ENCODE peak calls at places on chromosomes 4 and X, in five cellular contexts. One of them, this sample, is unnamed.

GRCh38 chrX:48938721-48939416 is 18.5 kb downstream of the OTUD5 start:
- DNase-seq in IMR-90: no peak
- DNase-seq in H9: no peak
- DNase-seq in mesendoderm: no peak
- DNase-seq in H1: no peak
- DNase-seq in this sample: no peak

GRCh38 chr4:8402640-8403039 is 37.9 kb downstream of the ACOX3 start:
- DNase-seq in IMR-90: no peak
- DNase-seq in H9: no peak
- DNase-seq in mesendoderm: no peak
- DNase-seq in H1: no peak
- DNase-seq in this sample: no peak

GRCh38 chrX:70001269-70001668 is 48.5 kb downstream of the AWAT2 start:
- DNase-seq in IMR-90: no peak
- DNase-seq in H9: no peak
- DNase-seq in mesendoderm: no peak
- DNase-seq in H1: no peak
- DNase-seq in this sample: no peak

GRCh38 chr4:146522862-146523205 is 1.1 kb upstream of the SLC10A7 start:
- DNase-seq in IMR-90: peak
- DNase-seq in H9: no peak
- DNase-seq in mesendoderm: peak
- DNase-seq in H1: no peak
- DNase-seq in this sample: no peak

GRCh38 chr4:36320130-36320902 is 38.9 kb downstream of the DTHD1 start:
- DNase-seq in IMR-90: no peak
- DNase-seq in H9: no peak
- DNase-seq in mesendoderm: no peak
- DNase-seq in H1: no peak
- DNase-seq in this sample: no peak

GRCh38 chr4:1379351-1379781 is 26.9 kb downstream of the NKX1-1 start:
- DNase-seq in IMR-90: no peak
- DNase-seq in H9: no peak
- DNase-seq in mesendoderm: no peak
- DNase-seq in H1: no peak
- DNase-seq in this sample: no peak

GRCh38 chr4:45063166-45063565 is 336.8 kb upstream of the GNPDA2 start:
- DNase-seq in IMR-90: no peak
- DNase-seq in H9: no peak
- DNase-seq in mesendoderm: peak
- DNase-seq in H1: no peak
- DNase-seq in this sample: no peak

GRCh38 chrX:29231800-29232199 is 644.6 kb downstream of the IL1RAPL1 start:
- DNase-seq in IMR-90: peak
- DNase-seq in H9: no peak
- DNase-seq in mesendoderm: peak
- DNase-seq in H1: no peak
- DNase-seq in this sample: no peak

GRCh38 chr4:150588341-150588740 is 6.4 kb downstream of the MAB21L2 start:
- DNase-seq in IMR-90: no peak
- DNase-seq in H9: no peak
- DNase-seq in mesendoderm: peak
- DNase-seq in H1: no peak
- DNase-seq in this sample: no peak

GRCh38 chr4:185143596-185143969 is 517 bp downstream of the SLC25A4 start:
- DNase-seq in IMR-90: peak
- DNase-seq in H9: no peak
- DNase-seq in mesendoderm: no peak
- DNase-seq in H1: no peak
- DNase-seq in this sample: no peak

GRCh38 chr4:164949448-164950118 is 27.9 kb downstream of the TRIM61 start:
- DNase-seq in IMR-90: no peak
- DNase-seq in H9: peak
- DNase-seq in mesendoderm: peak
- DNase-seq in H1: peak
- DNase-seq in this sample: no peak

GRCh38 chrX:17160971-17161370 is 214.0 kb upstream of the NHS start:
- DNase-seq in IMR-90: no peak
- DNase-seq in H9: no peak
- DNase-seq in mesendoderm: peak
- DNase-seq in H1: no peak
- DNase-seq in this sample: no peak

GRCh38 chr4:70705856-70706461 is 15.8 kb upstream of the RUFY3 start:
- DNase-seq in IMR-90: peak
- DNase-seq in H9: no peak
- DNase-seq in mesendoderm: no peak
- DNase-seq in H1: no peak
- DNase-seq in this sample: no peak

GRCh38 chr4:70703695-70704332 is 15.5 kb downstream of the UTP3 start:
- DNase-seq in IMR-90: peak
- DNase-seq in H9: no peak
- DNase-seq in mesendoderm: no peak
- DNase-seq in H1: no peak
- DNase-seq in this sample: peak

GRCh38 chr4:70704333-70705145 is 16.2 kb downstream of the UTP3 start:
- DNase-seq in IMR-90: peak
- DNase-seq in H9: peak
- DNase-seq in mesendoderm: peak
- DNase-seq in H1: peak
- DNase-seq in this sample: peak

GRCh38 chr4:70706516-70706915 is 15.2 kb upstream of the RUFY3 start:
- DNase-seq in IMR-90: peak
- DNase-seq in H9: no peak
- DNase-seq in mesendoderm: no peak
- DNase-seq in H1: no peak
- DNase-seq in this sample: no peak

GRCh38 chr4:70705146-70705855 is 16.5 kb upstream of the RUFY3 start:
- DNase-seq in IMR-90: peak
- DNase-seq in H9: peak
- DNase-seq in mesendoderm: peak
- DNase-seq in H1: peak
- DNase-seq in this sample: peak
- H3K18ac ChIP-seq in IMR-90: peak
- H3K18ac ChIP-seq in H9: peak
- H3K18ac ChIP-seq in mesendoderm: peak
- H3K18ac ChIP-seq in H1: peak
- H3K18ac ChIP-seq in this sample: peak

GRCh38 chrX:53000447-53001208 is 42.3 kb upstream of the FAM156A start:
- DNase-seq in IMR-90: no peak
- DNase-seq in H9: no peak
- DNase-seq in mesendoderm: no peak
- DNase-seq in H1: no peak
- DNase-seq in this sample: no peak

GRCh38 chrX:52995135-52995973 is 37.0 kb upstream of the FAM156A start:
- DNase-seq in IMR-90: peak
- DNase-seq in H9: peak
- DNase-seq in mesendoderm: peak
- DNase-seq in H1: peak
- DNase-seq in this sample: peak

GRCh38 chrX:52990848-52991247 is 32.5 kb upstream of the FAM156A start:
- DNase-seq in IMR-90: peak
- DNase-seq in H9: no peak
- DNase-seq in mesendoderm: no peak
- DNase-seq in H1: no peak
- DNase-seq in this sample: no peak

GRCh38 chrX:52995974-52996304 is 37.6 kb upstream of the FAM156A start:
- DNase-seq in IMR-90: no peak
- DNase-seq in H9: no peak
- DNase-seq in mesendoderm: no peak
- DNase-seq in H1: no peak
- DNase-seq in this sample: no peak
- H2BK15ac ChIP-seq in IMR-90: no peak
- H2BK15ac ChIP-seq in H9: no peak
- H2BK15ac ChIP-seq in mesendoderm: no peak
- H2BK15ac ChIP-seq in H1: no peak
- H2BK15ac ChIP-seq in this sample: no peak

GRCh38 chr4:17812801-17813200 is 2.0 kb downstream of the NCAPG start:
- DNase-seq in IMR-90: no peak
- DNase-seq in H9: no peak
- DNase-seq in mesendoderm: no peak
- DNase-seq in H1: no peak
- DNase-seq in this sample: no peak

GRCh38 chr4:17810260-17811077 is at the start of the genes DCAF16 and NCAPG:
- DNase-seq in IMR-90: peak
- DNase-seq in H9: peak
- DNase-seq in mesendoderm: peak
- DNase-seq in H1: peak
- DNase-seq in this sample: peak

GRCh38 chr4:17812125-17812524 is 1.3 kb downstream of the NCAPG start:
- DNase-seq in IMR-90: no peak
- DNase-seq in H9: no peak
- DNase-seq in mesendoderm: no peak
- DNase-seq in H1: no peak
- DNase-seq in this sample: no peak

GRCh38 chr4:17809667-17810066 is 890 bp downstream of the DCAF16 start:
- DNase-seq in IMR-90: no peak
- DNase-seq in H9: no peak
- DNase-seq in mesendoderm: no peak
- DNase-seq in H1: no peak
- DNase-seq in this sample: no peak

DNA sequence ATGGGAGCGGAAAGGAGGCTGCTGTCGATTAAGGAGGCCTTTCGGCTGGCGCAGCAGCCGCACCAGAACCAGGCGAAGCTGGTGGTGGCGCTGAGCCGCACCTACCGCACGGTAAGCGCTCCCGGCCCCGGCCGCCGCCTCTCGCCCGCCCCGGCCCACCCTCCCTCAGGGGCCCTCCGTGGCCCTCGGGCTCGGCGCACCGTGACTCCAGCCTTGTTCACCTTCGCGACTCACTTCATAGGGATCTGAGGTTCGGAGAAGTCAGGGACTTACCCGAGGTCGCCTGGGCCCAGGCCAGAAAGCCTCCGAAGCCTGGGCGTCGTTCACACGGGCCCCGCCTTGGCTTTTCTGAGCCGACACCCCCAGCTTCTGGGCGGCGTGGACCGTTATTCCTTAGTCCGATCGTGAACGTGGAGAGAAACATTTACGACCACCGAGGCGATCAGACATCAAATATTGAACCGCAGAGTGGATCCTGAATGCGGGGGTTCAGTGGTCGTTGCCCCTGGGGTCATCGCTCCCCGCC is 362 bp downstream of the NCAPG start:
- DNase-seq in IMR-90: no peak
- DNase-seq in H9: no peak
- DNase-seq in mesendoderm: no peak
- DNase-seq in H1: peak
- DNase-seq in this sample: no peak
- H3K18ac ChIP-seq in IMR-90: peak
- H3K18ac ChIP-seq in H9: peak
- H3K18ac ChIP-seq in mesendoderm: peak
- H3K18ac ChIP-seq in H1: peak
- H3K18ac ChIP-seq in this sample: peak

GRCh38 chrX:129984196-129984962 is 1.9 kb downstream of the BCORL1 start:
- DNase-seq in IMR-90: no peak
- DNase-seq in H9: peak
- DNase-seq in mesendoderm: no peak
- DNase-seq in H1: peak
- DNase-seq in this sample: no peak
- H2BK15ac ChIP-seq in IMR-90: no peak
- H2BK15ac ChIP-seq in H9: no peak
- H2BK15ac ChIP-seq in mesendoderm: no peak
- H2BK15ac ChIP-seq in H1: no peak
- H2BK15ac ChIP-seq in this sample: no peak

DNA sequence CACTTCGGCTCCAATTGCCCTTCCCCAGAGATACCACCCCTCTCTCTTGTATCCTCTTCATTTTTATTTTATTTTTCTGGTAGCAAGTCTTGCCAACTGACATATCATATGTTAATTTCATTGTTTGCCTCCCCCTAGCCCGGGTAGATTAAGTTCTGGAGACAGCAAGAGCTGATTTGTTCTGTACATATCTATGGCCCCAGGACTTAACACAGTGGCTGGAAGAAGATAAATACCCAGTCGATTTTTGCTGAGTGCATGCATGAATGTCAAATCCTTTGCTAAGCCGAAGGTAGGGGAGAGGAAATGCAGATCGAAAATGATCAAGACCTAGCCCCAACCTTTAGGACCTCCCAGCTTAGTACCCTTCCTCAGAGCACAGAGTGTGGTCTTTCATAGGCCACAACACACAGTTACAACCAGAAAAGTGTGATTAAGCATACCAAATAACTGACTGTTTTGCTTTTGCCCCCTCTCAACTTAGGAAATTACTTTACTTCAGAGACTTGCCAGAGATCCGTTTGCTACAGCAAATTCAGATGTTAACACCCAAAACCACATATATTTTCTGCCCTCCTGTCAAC is 58.7 kb upstream of the KLF3 start:
- DNase-seq in IMR-90: no peak
- DNase-seq in H9: no peak
- DNase-seq in mesendoderm: no peak
- DNase-seq in H1: peak
- DNase-seq in this sample: no peak
- H3K18ac ChIP-seq in IMR-90: peak
- H3K18ac ChIP-seq in H9: peak
- H3K18ac ChIP-seq in mesendoderm: no peak
- H3K18ac ChIP-seq in H1: no peak
- H3K18ac ChIP-seq in this sample: no peak

GRCh38 chrX:41333744-41333993 is 293 bp upstream of the DDX3X start:
- DNase-seq in IMR-90: peak
- DNase-seq in H9: no peak
- DNase-seq in mesendoderm: peak
- DNase-seq in H1: no peak
- DNase-seq in this sample: peak

GRCh38 chrX:41332005-41332404 is 2.0 kb upstream of the DDX3X start:
- DNase-seq in IMR-90: no peak
- DNase-seq in H9: no peak
- DNase-seq in mesendoderm: no peak
- DNase-seq in H1: no peak
- DNase-seq in this sample: no peak

GRCh38 chrX:41332408-41332987 is 1.5 kb upstream of the DDX3X start:
- DNase-seq in IMR-90: peak
- DNase-seq in H9: no peak
- DNase-seq in mesendoderm: peak
- DNase-seq in H1: no peak
- DNase-seq in this sample: no peak

GRCh38 chrX:41333994-41334865 is at the start of gene DDX3X:
- DNase-seq in IMR-90: peak
- DNase-seq in H9: peak
- DNase-seq in mesendoderm: peak
- DNase-seq in H1: peak
- DNase-seq in this sample: peak

GRCh38 chrX:41332988-41333743 is 796 bp upstream of the DDX3X start:
- DNase-seq in IMR-90: peak
- DNase-seq in H9: peak
- DNase-seq in mesendoderm: peak
- DNase-seq in H1: peak
- DNase-seq in this sample: peak
- H2BK15ac ChIP-seq in IMR-90: peak
- H2BK15ac ChIP-seq in H9: peak
- H2BK15ac ChIP-seq in mesendoderm: peak
- H2BK15ac ChIP-seq in H1: peak
- H2BK15ac ChIP-seq in this sample: no peak

GRCh38 chrX:40108959-40109287 is 11.2 kb upstream of the BCOR start:
- DNase-seq in IMR-90: peak
- DNase-seq in H9: peak
- DNase-seq in mesendoderm: peak
- DNase-seq in H1: peak
- DNase-seq in this sample: no peak
- H3K18ac ChIP-seq in IMR-90: peak
- H3K18ac ChIP-seq in H9: peak
- H3K18ac ChIP-seq in mesendoderm: peak
- H3K18ac ChIP-seq in H1: peak
- H3K18ac ChIP-seq in this sample: peak